ENCODE peak calls at places on chromosomes 16 and 17, in eight cellular contexts. One of them, this sample, is unnamed.
A peak's percentile ranks its signal among the peaks of the same experiment; 100 is the strongest.

GRCh38 chr17:80939151-80940145 is 52.2 kb upstream of the CHMP6 start:
- DNase-seq in body of pancreas: no peak
- DNase-seq in epithelial cell of proximal tubule: no peak
- DNase-seq in tibial nerve: no peak
- DNase-seq in lower lobe of right lung: no peak
- DNase-seq in HFFc6: no peak
- DNase-seq in fibroblast of villous mesenchyme: no peak
- DNase-seq in ovary: no peak
- DNase-seq in this sample: no peak

GRCh38 chr17:2952174-2952845 is 111.1 kb downstream of the OR1D5 start:
- DNase-seq in tibial nerve: no peak
- DNase-seq in lower lobe of right lung: peak; percentile 10
- DNase-seq in HFFc6: no peak
- DNase-seq in fibroblast of villous mesenchyme: no peak
- DNase-seq in ovary: no peak
- DNase-seq in body of pancreas: no peak
- DNase-seq in epithelial cell of proximal tubule: no peak
- DNase-seq in this sample: no peak

GRCh38 chr17:60249517-60249826 is 99.7 kb downstream of the CA4 start:
- DNase-seq in epithelial cell of proximal tubule: no peak
- DNase-seq in ovary: no peak
- DNase-seq in body of pancreas: no peak
- DNase-seq in HFFc6: no peak
- DNase-seq in tibial nerve: no peak
- DNase-seq in lower lobe of right lung: no peak
- DNase-seq in fibroblast of villous mesenchyme: peak; percentile 30
- DNase-seq in this sample: no peak

GRCh38 chr16:840561-841454 is 40.3 kb upstream of the GNG13 start:
- DNase-seq in lower lobe of right lung: no peak
- DNase-seq in fibroblast of villous mesenchyme: no peak
- DNase-seq in epithelial cell of proximal tubule: no peak
- DNase-seq in body of pancreas: no peak
- DNase-seq in tibial nerve: no peak
- DNase-seq in ovary: peak; percentile 7
- DNase-seq in HFFc6: no peak
- DNase-seq in this sample: no peak

GRCh38 chr16:49617710-49618330 is 238.1 kb downstream of the ZNF423 start:
- DNase-seq in lower lobe of right lung: no peak
- DNase-seq in HFFc6: no peak
- DNase-seq in epithelial cell of proximal tubule: no peak
- DNase-seq in tibial nerve: no peak
- DNase-seq in fibroblast of villous mesenchyme: no peak
- DNase-seq in body of pancreas: no peak
- DNase-seq in ovary: peak; percentile 11
- DNase-seq in this sample: no peak

GRCh38 chr17:82902972-82903874 is 63.4 kb upstream of the ZNF750 start:
- DNase-seq in lower lobe of right lung: no peak
- DNase-seq in fibroblast of villous mesenchyme: no peak
- DNase-seq in ovary: no peak
- DNase-seq in epithelial cell of proximal tubule: no peak
- DNase-seq in tibial nerve: no peak
- DNase-seq in body of pancreas: no peak
- DNase-seq in HFFc6: no peak
- DNase-seq in this sample: no peak

GRCh38 chr16:20317117-20317516 is 10.2 kb downstream of the GP2 start:
- DNase-seq in HFFc6: no peak
- DNase-seq in lower lobe of right lung: no peak
- DNase-seq in fibroblast of villous mesenchyme: no peak
- DNase-seq in ovary: no peak
- DNase-seq in epithelial cell of proximal tubule: no peak
- DNase-seq in body of pancreas: no peak
- DNase-seq in tibial nerve: no peak
- DNase-seq in this sample: no peak

GRCh38 chr16:56869513-56870270 is 4.7 kb downstream of the SLC12A3 start:
- DNase-seq in epithelial cell of proximal tubule: no peak
- DNase-seq in body of pancreas: no peak
- DNase-seq in HFFc6: peak; percentile 17
- DNase-seq in ovary: no peak
- DNase-seq in tibial nerve: no peak
- DNase-seq in fibroblast of villous mesenchyme: no peak
- DNase-seq in lower lobe of right lung: peak; percentile 59
- DNase-seq in this sample: peak; percentile 61

GRCh38 chr17:60173304-60173807 is 23.6 kb downstream of the CA4 start:
- DNase-seq in lower lobe of right lung: no peak
- DNase-seq in fibroblast of villous mesenchyme: peak; percentile 13
- DNase-seq in ovary: no peak
- DNase-seq in tibial nerve: no peak
- DNase-seq in body of pancreas: no peak
- DNase-seq in epithelial cell of proximal tubule: peak; percentile 51
- DNase-seq in HFFc6: peak; percentile 74
- DNase-seq in this sample: no peak

GRCh38 chr16:88344411-88345030 is 38.2 kb upstream of the ZNF469 start:
- DNase-seq in body of pancreas: no peak
- DNase-seq in lower lobe of right lung: peak; percentile 38
- DNase-seq in HFFc6: no peak
- DNase-seq in tibial nerve: no peak
- DNase-seq in ovary: no peak
- DNase-seq in epithelial cell of proximal tubule: no peak
- DNase-seq in fibroblast of villous mesenchyme: no peak
- DNase-seq in this sample: no peak

DNA sequence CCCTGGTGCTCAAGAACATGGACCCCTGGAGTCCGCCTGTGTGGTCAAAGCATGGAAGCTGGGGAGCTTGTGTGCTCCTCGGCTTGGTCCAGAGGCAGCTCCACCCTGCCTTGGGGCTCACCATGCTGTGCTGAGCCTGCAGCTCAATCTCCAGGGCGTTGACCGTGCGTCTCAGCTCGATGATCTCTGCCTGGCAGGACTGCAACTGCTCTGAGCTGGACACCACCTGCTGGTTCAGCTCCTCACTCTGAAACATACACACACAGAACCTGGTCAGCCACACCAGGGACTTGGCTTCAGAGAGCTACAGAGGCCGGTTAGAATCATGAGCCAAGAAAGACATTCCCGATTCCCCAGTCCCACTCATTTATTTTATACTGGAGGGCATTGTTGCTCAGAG is 2.7 kb downstream of the KRT35 start:
- DNase-seq in body of pancreas: no peak
- DNase-seq in lower lobe of right lung: no peak
- DNase-seq in ovary: no peak
- DNase-seq in epithelial cell of proximal tubule: no peak
- DNase-seq in fibroblast of villous mesenchyme: no peak
- DNase-seq in HFFc6: no peak
- DNase-seq in tibial nerve: no peak
- DNase-seq in this sample: no peak
- TF ChIP-seq CTCF in body of pancreas: no peak
- TF ChIP-seq CTCF in lower lobe of right lung: no peak
- TF ChIP-seq CTCF in ovary: no peak
- TF ChIP-seq CTCF in epithelial cell of proximal tubule: peak; percentile 44
- TF ChIP-seq CTCF in fibroblast of villous mesenchyme: no peak
- TF ChIP-seq CTCF in HFFc6: no peak
- TF ChIP-seq CTCF in tibial nerve: no peak
- TF ChIP-seq CTCF in this sample: no peak

DNA sequence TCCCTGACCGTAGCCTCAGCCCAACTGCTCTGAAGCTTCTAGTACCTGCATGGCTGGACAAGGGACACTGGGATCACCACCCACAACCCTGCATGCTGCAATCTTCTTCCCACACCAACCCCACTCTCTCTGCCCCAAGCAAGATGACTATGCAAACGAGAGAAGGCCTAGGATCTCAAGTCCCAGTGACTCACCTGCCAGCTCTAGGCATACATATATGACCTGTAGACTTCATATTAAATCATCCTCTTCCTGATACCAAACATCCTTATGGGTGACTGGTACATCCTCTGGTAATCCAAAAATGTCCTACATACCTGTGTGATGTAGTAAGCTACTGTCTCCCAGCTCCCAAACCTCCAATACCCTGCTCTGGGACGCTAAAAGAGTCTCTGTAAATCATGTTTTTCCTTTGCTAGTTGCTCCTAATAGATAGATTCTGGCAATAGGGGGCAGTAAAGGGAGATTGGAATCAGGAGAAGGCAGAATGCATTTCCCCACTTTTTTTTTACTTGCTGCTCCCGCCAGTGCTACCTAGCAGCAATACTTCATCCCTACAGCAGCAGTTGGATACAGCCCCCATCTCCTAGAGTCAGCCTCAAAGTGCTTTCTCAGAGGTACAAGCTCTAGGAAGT is 43.4 kb upstream of the SOX9 start:
- DNase-seq in epithelial cell of proximal tubule: no peak
- DNase-seq in body of pancreas: no peak
- DNase-seq in lower lobe of right lung: no peak
- DNase-seq in HFFc6: no peak
- DNase-seq in tibial nerve: no peak
- DNase-seq in ovary: no peak
- DNase-seq in fibroblast of villous mesenchyme: no peak
- DNase-seq in this sample: no peak
- TF ChIP-seq CTCF in epithelial cell of proximal tubule: peak; percentile 37
- TF ChIP-seq CTCF in body of pancreas: no peak
- TF ChIP-seq CTCF in lower lobe of right lung: no peak
- TF ChIP-seq CTCF in HFFc6: no peak
- TF ChIP-seq CTCF in tibial nerve: no peak
- TF ChIP-seq CTCF in ovary: no peak
- TF ChIP-seq CTCF in fibroblast of villous mesenchyme: no peak
- TF ChIP-seq CTCF in this sample: no peak

DNA sequence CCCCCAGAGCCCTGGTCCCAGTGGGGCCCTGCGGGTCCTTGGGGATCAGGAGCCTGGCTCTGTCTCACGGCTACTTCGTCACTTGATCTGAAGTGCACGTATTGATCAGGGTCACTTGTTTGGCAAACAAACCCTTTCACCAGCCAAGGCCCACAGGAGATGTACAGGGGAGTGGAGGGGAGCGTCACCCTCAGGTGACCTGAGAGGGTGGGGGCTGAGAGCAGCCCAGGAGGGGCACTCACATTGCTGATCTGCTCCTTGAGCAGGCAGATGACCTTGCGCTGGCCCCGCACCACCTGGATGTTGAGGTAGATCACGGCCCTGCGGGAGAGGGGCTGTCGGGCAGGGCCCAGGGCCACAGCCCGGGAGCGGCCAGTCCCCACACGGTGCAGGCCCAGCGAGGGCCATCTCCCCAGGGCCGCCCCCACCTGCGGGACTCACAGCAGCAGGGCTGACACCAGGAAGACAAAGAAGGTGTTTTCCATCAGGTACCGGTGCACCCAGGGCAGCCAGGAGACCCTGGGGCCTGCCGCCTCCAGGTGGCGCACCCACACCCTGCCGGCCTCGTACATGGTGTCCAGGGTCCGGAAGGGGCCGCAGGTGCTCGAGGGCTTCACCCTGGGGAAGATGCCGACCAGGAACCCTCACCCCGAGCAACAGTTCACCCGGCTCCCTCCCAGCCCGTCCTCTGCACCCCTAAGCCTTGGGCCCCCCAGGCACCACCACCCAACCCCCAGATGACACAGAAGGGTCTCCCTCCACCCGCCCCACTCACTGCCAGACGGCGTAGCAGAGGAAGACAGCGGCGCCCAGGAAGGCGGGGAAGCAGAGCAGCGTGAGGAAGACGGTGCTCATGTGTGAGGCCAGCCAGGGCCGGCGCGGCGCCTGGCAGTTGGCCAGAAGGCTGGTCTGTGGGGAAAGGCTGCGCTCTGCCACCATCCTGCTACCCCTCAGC is 11.3 kb downstream of the TMC6 start:
- DNase-seq in HFFc6: no peak
- DNase-seq in epithelial cell of proximal tubule: no peak
- DNase-seq in body of pancreas: peak; percentile 62
- DNase-seq in lower lobe of right lung: no peak
- DNase-seq in fibroblast of villous mesenchyme: no peak
- DNase-seq in ovary: peak; percentile 40
- DNase-seq in tibial nerve: no peak
- DNase-seq in this sample: peak; percentile 22
- TF ChIP-seq CTCF in HFFc6: peak; percentile 47
- TF ChIP-seq CTCF in epithelial cell of proximal tubule: peak; percentile 48
- TF ChIP-seq CTCF in body of pancreas: peak; percentile 68
- TF ChIP-seq CTCF in lower lobe of right lung: peak; percentile 39
- TF ChIP-seq CTCF in fibroblast of villous mesenchyme: peak; percentile 31
- TF ChIP-seq CTCF in ovary: peak; percentile 18
- TF ChIP-seq CTCF in tibial nerve: peak; percentile 14
- TF ChIP-seq CTCF in this sample: peak; percentile 40

DNA sequence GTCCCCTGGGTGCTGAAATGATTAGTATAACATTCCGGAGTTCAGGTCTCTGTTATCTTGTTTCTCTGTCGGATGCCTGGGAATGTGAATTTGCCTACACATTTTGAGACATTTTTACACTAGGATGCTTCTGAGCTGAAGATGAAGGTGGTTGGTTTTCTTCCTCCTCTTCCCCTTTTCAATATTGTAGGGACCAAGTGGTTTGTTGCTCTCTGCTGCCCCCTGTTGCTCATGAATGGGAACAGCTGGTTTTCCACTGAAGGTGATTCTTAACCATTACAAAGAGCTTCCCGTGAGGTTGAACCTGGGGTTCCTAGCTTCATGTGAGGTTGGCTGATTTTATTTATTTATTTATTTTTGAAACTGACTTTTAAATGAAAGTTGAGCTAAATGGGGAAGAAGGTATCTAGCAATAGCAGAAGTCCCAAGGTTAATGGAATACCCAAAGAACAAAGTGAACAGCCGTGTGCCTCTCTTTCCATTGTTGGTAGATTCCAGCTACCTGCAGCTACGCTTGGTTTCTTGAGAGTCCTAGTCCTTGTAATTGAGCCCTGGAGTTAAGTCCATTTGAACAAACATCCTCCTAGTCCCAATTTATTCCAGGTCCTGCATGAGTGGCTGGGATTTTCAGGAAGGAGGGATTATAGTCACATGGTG is 983.9 kb upstream of the EEF2KMT start:
- DNase-seq in HFFc6: no peak
- DNase-seq in fibroblast of villous mesenchyme: no peak
- DNase-seq in lower lobe of right lung: no peak
- DNase-seq in body of pancreas: peak; percentile 24
- DNase-seq in epithelial cell of proximal tubule: no peak
- DNase-seq in ovary: no peak
- DNase-seq in tibial nerve: no peak
- DNase-seq in this sample: no peak
- TF ChIP-seq CTCF in HFFc6: peak; percentile 77
- TF ChIP-seq CTCF in fibroblast of villous mesenchyme: peak; percentile 18
- TF ChIP-seq CTCF in lower lobe of right lung: peak; percentile 62
- TF ChIP-seq CTCF in body of pancreas: peak; percentile 44
- TF ChIP-seq CTCF in epithelial cell of proximal tubule: peak; percentile 70
- TF ChIP-seq CTCF in ovary: no peak
- TF ChIP-seq CTCF in tibial nerve: peak; percentile 38
- TF ChIP-seq CTCF in this sample: no peak